ENCODE peak calls at places on chromosomes 4 and X, in eight cellular contexts. F is tibial artery, Y is neural progenitor cell, H is ovary, S is H9, G is BE2C, P is ascending aorta, Q is fibroblast of lung. O is an unnamed sample. For H3K9me3 and H3K4me1, the result is how much of the 10 kb centered on the place peaks cover.

GRCh38 chr4:26030780-26031179 is 116.8 kb downstream of the SMIM20 start:
- DNase-seq in Q (no peak), F (no peak), Y (no peak), P (no peak), H (no peak), G (no peak), S (no peak), O (no peak)

GRCh38 chr4:8233672-8234484 is 34.8 kb downstream of the SH3TC1 start:
- DNase-seq in P (no peak), F (no peak), Y (no peak), H (no peak), Q (no peak), G (no peak), S (no peak), O (no peak)

GRCh38 chr4:7570156-7570778 is 135.5 kb upstream of the PSAPL1 start:
- DNase-seq in F (no peak), P (no peak), H (no peak), Q (no peak), S (no peak), Y (no peak), G (no peak), O (no peak)

GRCh38 chr4:113759696-113760093 is 1.8 kb downstream of the CAMK2D start:
- DNase-seq in P (no peak), H (no peak), Q (peak), Y (no peak), S (no peak), G (no peak), F (no peak), O (no peak)

GRCh38 chrX:69238153-69238959 is 73.1 kb upstream of the PJA1 start:
- DNase-seq in Q (no peak), P (no peak), Y (no peak), H (no peak), G (peak), F (no peak), S (no peak), O (no peak)

GRCh38 chrX:148049441-148049840 is 68.3 kb downstream of the FMR1NB start:
- DNase-seq in G (no peak), H (no peak), Y (peak), S (no peak), F (no peak), Q (peak), P (no peak), O (no peak)

GRCh38 chr4:119080721-119081541 is 54.7 kb upstream of the MYOZ2 start:
- DNase-seq in S (no peak), H (no peak), Q (no peak), P (no peak), Y (no peak), G (no peak), F (no peak), O (no peak)

GRCh38 chr4:186040316-186040715 is 28.6 kb upstream of the TLR3 start:
- DNase-seq in Q (no peak), H (no peak), P (no peak), S (no peak), G (no peak), Y (no peak), F (no peak), O (no peak)

GRCh38 chrX:144627947-144628346 is 619.4 kb upstream of the SPANXN1 start:
- DNase-seq in G (no peak), F (no peak), P (no peak), S (no peak), H (no peak), Q (no peak), Y (no peak), O (peak)

GRCh38 chrX:120140293-120140981 is 18.0 kb upstream of the RHOXF2 start:
- DNase-seq in H (no peak), G (no peak), P (no peak), Y (no peak), S (peak), F (no peak), Q (no peak), O (no peak)

GRCh38 chr4:75057369-75057768 is 124.5 kb downstream of the PARM1 start:
- DNase-seq in G (no peak), Y (no peak), H (no peak), P (no peak), F (no peak), S (no peak), Q (no peak), O (no peak)

GRCh38 chr4:68892861-68893260 is 58.7 kb downstream of the UGT2A3 start:
- DNase-seq in G (no peak), S (no peak), Y (no peak), Q (no peak), H (no peak), P (no peak), F (no peak), O (no peak)

GRCh38 chr4:111689731-111690130 is 455.5 kb upstream of the FAM241A start:
- DNase-seq in P (no peak), S (no peak), Y (no peak), Q (peak), H (no peak), G (no peak), F (no peak), O (no peak)

GRCh38 chr4:173405840-173406606 is 7.1 kb upstream of the SCRG1 start:
- DNase-seq in Y (no peak), F (no peak), P (no peak), Q (no peak), H (no peak), S (no peak), G (no peak), O (no peak)

GRCh38 chr4:113109106-113109740 is 59.8 kb downstream of the ANK2 start:
- DNase-seq in G (no peak), S (no peak), F (no peak), Y (no peak), P (no peak), H (no peak), Q (no peak), O (no peak)

GRCh38 chr4:95426455-95426854 is 122.3 kb downstream of the UNC5C start:
- DNase-seq in F (no peak), G (no peak), H (no peak), Q (no peak), P (no peak), S (no peak), Y (no peak), O (no peak)

GRCh38 chr4:170110290-170110672 is 20.5 kb upstream of the AADAT start:
- DNase-seq in Y (peak), S (no peak), F (no peak), P (no peak), H (no peak), Q (no peak), G (no peak), O (no peak)

GRCh38 chr4:105936901-105937300 is 41.6 kb downstream of the NPNT start:
- DNase-seq in Y (no peak), Q (no peak), F (no peak), G (no peak), P (no peak), S (peak), H (no peak), O (no peak)

GRCh38 chrX:153800177-153800722 is 5.8 kb downstream of the SSR4 start:
- DNase-seq in F (no peak), G (no peak), Y (no peak), Q (no peak), S (no peak), P (no peak), H (no peak), O (no peak)

GRCh38 chrX:129786210-129786651 is 6.5 kb downstream of the SASH3 start:
- DNase-seq in G (no peak), P (no peak), H (no peak), Q (no peak), F (no peak), S (no peak), Y (no peak), O (no peak)

GRCh38 chrX:83022020-83022419 is 486.1 kb upstream of the POU3F4 start:
- DNase-seq in P (no peak), G (no peak), S (no peak), Q (no peak), Y (no peak), H (no peak), F (no peak), O (no peak)

GRCh38 chrX:8868070-8868795 is 67.0 kb upstream of the FAM9A start:
- DNase-seq in G (no peak), S (no peak), P (no peak), Q (peak), F (no peak), H (no peak), Y (no peak), O (no peak)

GRCh38 chr4:8556341-8557150 is 23.6 kb upstream of the GPR78 start:
- DNase-seq in Y (no peak), H (no peak), F (no peak), G (no peak), S (no peak), Q (no peak), P (no peak), O (no peak)

GRCh38 chr4:143336828-143337599 is at the start of gene GAB1:
- DNase-seq in S (peak), G (peak), P (no peak), H (peak), F (peak), Y (peak), Q (peak), O (peak)

GRCh38 chrX:112636288-112636687 is 43.5 kb downstream of the LHFPL1 start:
- DNase-seq in G (no peak), Y (no peak), H (no peak), Q (peak), S (no peak), P (no peak), F (no peak), O (no peak)

GRCh38 chrX:75547783-75548182 is 24.9 kb upstream of the ZDHHC15 start:
- DNase-seq in S (no peak), Y (no peak), P (no peak), G (no peak), Q (peak), H (peak), F (peak), O (peak)

GRCh38 chr4:26120098-26120795 is 200.6 kb upstream of the RBPJ start:
- DNase-seq in G (no peak), Y (no peak), H (no peak), P (no peak), Q (no peak), F (no peak), S (no peak), O (no peak)

GRCh38 chrX:37846141-37846540 is 1.2 kb downstream of the DYNLT3 start:
- DNase-seq in S (no peak), P (no peak), Q (peak), H (no peak), G (no peak), Y (no peak), F (no peak), O (no peak)

GRCh38 chr4:165784672-165785071 is 88.4 kb upstream of the TLL1 start:
- DNase-seq in Q (no peak), Y (no peak), S (no peak), G (no peak), P (no peak), H (no peak), F (no peak), O (no peak)

GRCh38 chr4:20318899-20319291 is 67.2 kb downstream of the SLIT2 start:
- DNase-seq in Y (no peak), S (no peak), P (no peak), F (no peak), H (no peak), G (no peak), Q (no peak), O (no peak)

GRCh38 chr4:139913398-139913990 is 240.5 kb downstream of the MAML3 start:
- DNase-seq in S (no peak), Y (no peak), G (no peak), Q (peak), F (no peak), P (no peak), H (peak), O (no peak)

GRCh38 chr4:10620935-10621488 is 63.6 kb downstream of the CLNK start:
- DNase-seq in P (no peak), F (no peak), G (no peak), H (no peak), S (no peak), Q (no peak), Y (no peak), O (no peak)

GRCh38 chr4:4694296-4694772 is 152.5 kb upstream of the STX18 start:
- DNase-seq in S (peak), P (no peak), Q (peak), H (peak), G (peak), F (peak), Y (peak), O (no peak)

GRCh38 chr4:8073206-8073863 is 85.3 kb downstream of the ABLIM2 start:
- DNase-seq in Q (no peak), F (peak), P (no peak), S (no peak), Y (no peak), G (peak), H (no peak), O (no peak)

GRCh38 chrX:11367609-11368430 is 74.6 kb downstream of the AMELX start:
- DNase-seq in Q (peak), S (no peak), P (no peak), G (no peak), F (no peak), H (no peak), Y (no peak), O (no peak)

DNA sequence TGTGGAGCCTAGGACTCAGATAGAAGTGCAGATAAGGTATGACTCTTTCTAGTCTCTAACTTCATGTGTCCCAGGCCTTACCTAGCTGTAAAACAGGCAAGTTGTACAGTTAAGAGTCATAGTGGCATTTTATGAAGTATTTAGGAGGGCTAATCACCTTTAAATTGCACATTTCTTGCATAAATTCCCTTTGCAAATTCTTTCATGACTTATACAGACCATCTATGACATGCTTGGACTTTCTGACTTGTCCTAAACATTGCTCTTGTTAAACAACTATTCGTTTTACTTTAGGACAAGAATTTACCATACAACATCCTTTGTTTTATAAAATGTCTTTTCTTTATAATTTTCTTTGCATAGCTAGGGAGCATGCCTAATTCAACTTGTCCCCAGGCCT is 7.8 kb upstream of the RRAGB start:
- DNase-seq in Q (no peak), S (no peak), Y (peak), P (no peak), F (no peak), H (no peak), G (no peak), O (no peak)
- H3K9me3 ChIP-seq in Q (under half), S (under half), Y (under half), P (under half), F (under half), H (under half), G (under half), O (under half)

DNA sequence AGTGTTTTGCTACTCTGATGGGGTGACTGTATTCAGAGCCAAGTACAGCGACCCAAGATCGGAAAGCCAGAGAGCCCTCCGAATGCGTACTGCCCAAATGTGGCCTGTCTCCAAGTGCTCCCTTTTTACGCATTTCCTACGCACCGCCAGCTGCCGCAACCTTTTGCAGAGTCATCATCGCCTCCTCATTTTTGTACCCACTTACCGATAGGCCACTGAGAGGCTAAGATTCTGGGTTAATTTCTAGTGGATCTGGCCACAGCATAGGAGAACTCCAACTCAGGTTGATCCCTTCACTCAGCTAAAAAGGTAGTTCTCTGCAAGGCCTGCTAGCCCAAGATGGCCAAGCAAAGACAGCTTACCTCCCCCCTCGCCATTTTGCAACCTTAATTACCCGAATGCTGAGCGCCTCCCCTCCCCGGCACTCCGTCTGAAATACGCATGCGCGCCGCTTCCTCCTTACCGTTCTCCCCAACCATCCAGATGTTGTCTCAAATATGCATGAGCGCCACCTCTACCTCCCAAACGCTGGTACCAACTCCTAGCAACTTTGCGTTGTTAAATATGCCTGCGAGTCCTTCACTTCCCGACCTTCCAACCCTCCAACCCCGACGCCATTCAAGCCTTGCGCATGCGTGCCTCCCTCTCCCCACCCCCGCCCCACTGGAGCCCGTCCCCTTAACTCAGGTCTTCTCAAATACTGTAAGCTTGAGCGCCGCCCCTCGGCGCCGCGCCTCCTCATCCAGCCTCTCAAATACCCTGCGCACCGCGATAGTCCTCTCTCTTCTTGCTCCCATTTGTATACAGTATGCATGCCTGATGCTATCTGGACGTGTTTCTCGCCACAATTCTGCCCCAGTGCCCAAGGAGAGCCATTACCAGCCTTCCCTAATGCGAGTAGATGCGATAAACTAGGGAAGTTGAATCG is 11.8 kb upstream of the ZCCHC13 start:
- DNase-seq in Q (peak), G (peak), F (peak), Y (peak), P (peak), H (peak), S (peak), O (peak)
- TF ChIP-seq CTCF in Q (peak), G (peak), F (no peak), Y (peak), P (peak), H (no peak), S (peak), O (no peak)

GRCh38 chr4:153547520-153547919 is 81.4 kb downstream of the TMEM131L start:
- DNase-seq in H (no peak), P (no peak), Q (no peak), Y (no peak), F (no peak), S (no peak), G (no peak), O (no peak)
- H3K4me1 ChIP-seq in H (under half), P (under half), Q (under half), Y (under half), F (under half), S (under half), G (under half), O (under half)

GRCh38 chrX:151702021-151702714 is 6.9 kb downstream of the PRRG3 start:
- DNase-seq in P (no peak), S (no peak), F (no peak), G (no peak), Q (peak), Y (no peak), H (no peak), O (no peak)

GRCh38 chrX:151704023-151704663 is 8.9 kb downstream of the PRRG3 start:
- DNase-seq in Q (peak), Y (no peak), F (no peak), G (no peak), S (no peak), P (no peak), H (no peak), O (no peak)

GRCh38 chrX:151701531-151701930 is 6.3 kb downstream of the PRRG3 start:
- DNase-seq in P (no peak), H (no peak), F (no peak), Q (no peak), G (no peak), S (no peak), Y (no peak), O (no peak)

GRCh38 chrX:151702741-151703352 is 7.6 kb downstream of the PRRG3 start:
- DNase-seq in F (no peak), P (no peak), S (no peak), Q (no peak), Y (no peak), H (no peak), G (no peak), O (no peak)

DNA sequence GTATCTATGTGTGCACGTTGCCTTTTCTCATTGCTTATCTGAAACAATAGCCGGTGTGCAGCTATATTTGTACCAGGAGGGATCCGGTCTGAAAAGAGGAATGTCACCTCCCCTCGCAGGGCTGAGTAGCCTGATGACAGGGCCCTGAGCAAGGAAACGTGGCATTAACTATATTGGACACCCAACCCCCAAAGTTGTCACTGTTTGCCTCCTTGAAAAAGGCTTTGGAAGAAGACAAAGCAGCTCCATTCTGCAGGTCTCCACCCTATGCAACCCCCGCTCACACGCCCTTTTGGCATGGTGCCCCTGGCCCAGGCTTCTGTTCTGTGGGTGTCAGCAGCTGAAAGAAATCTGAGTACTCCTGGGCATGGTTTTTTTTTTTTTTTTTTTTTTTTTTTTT is 8.2 kb downstream of the PRRG3 start:
- DNase-seq in S (no peak), G (no peak), Y (no peak), F (no peak), H (peak), P (no peak), Q (peak), O (no peak)
- H3K9me3 ChIP-seq in S (half or more), G (under half), Y (under half), F (under half), H (under half), P (under half), Q (under half), O (under half)

GRCh38 chr4:55543858-55544257 is 2.9 kb downstream of the CLOCK start:
- DNase-seq in G (no peak), Y (no peak), P (no peak), S (no peak), F (no peak), H (no peak), Q (peak), O (no peak)
- TF ChIP-seq CTCF in G (peak), Y (peak), P (no peak), S (peak), F (no peak), H (no peak), Q (no peak), O (no peak)

DNA sequence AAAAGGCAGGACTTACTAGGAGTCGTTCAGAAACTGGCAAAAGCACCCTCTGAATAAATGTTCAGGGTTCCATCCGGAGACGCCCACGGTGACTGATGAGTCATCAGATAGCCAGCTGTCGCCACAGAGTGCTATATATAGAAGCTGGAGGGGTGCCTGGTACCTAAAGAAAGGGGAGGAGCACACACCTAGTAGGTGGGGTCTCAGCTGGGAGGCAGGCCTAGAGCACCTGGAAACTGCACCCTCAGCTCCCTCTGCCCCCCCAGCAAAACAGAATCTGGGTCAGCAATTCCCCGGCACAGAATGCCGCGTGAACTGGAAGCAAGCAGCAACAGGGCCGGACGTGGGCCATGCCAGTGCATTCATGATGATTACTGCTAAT is 242.0 kb downstream of the BCOR start:
- DNase-seq in S (peak), Y (no peak), P (no peak), H (no peak), G (peak), F (no peak), Q (peak), O (no peak)
- H3K4me1 ChIP-seq in S (under half), Y (under half), P (under half), H (under half), G (under half), F (under half), Q (under half), O (under half)

DNA sequence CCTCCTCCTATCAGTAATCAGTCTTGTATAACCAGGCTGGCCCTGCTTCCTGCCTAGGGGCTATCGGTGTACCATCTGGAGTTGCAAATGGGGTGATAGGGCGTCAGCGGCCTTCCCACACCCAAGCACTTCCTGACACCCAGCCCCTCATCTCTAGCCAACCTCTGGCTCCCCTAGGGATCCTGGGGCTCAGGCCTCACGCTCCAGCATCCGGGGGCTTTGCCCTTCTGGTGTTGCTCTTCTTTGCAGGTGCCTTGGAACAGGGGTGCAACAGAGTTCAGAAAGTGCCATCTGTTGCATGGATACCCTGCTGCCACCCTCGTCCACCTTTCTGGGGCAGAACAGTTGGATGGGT is 4.1 kb downstream of the IL9R start:
- DNase-seq in S (no peak), F (no peak), P (no peak), G (no peak), Q (no peak), H (no peak), Y (no peak), O (no peak)
- H3K9me3 ChIP-seq in S (under half), F (under half), P (under half), G (under half), Q (under half), H (under half), Y (under half), O (under half)

O was measured in breast epithelium.